ENCODE peak calls at places on chromosomes 4 and X, in nine cellular contexts. L is CD8-positive, alpha-beta T cell; A is astrocyte; W is fibroblast of lung; T is BJ; H is CD8-positive, alpha-beta memory T cell; Z is adipocyte; E is endothelial cell of umbilical vein; N is kidney. S is an unnamed sample.

GRCh38 chrX:13167444-13168207 is 123.2 kb upstream of the FAM9C start:
- DNase-seq in L (no peak), A (peak; percentile 48), W (no peak), T (no peak), H (no peak), Z (peak; percentile 70), E (peak; percentile 79), N (no peak), S (no peak)

GRCh38 chr4:109972786-109973528 is 60.3 kb downstream of the EGF start:
- DNase-seq in L (no peak), A (no peak), W (no peak), T (no peak), H (no peak), Z (no peak), E (no peak), N (no peak), S (no peak)

GRCh38 chrX:55813150-55813549 is 95.6 kb downstream of the RRAGB start:
- DNase-seq in L (no peak), A (no peak), W (no peak), T (no peak), H (no peak), Z (no peak), E (no peak), N (no peak), S (no peak)

GRCh38 chr4:18398661-18399060 is 377.1 kb upstream of the LCORL start:
- DNase-seq in L (no peak), A (no peak), W (no peak), T (no peak), H (no peak), Z (no peak), E (no peak), N (no peak), S (no peak)

GRCh38 chrX:74453178-74453577 is 31.9 kb downstream of the SLC16A2 start:
- DNase-seq in L (no peak), A (no peak), W (no peak), T (no peak), H (no peak), Z (no peak), E (no peak), N (no peak), S (no peak)

GRCh38 chrX:1763294-1763693 is 148.4 kb downstream of the ASMT start:
- DNase-seq in L (no peak), A (no peak), W (no peak), T (no peak), H (no peak), Z (no peak), E (no peak), N (no peak), S (no peak)

GRCh38 chrX:36218801-36219200 is 299.3 kb downstream of the CFAP47 start:
- DNase-seq in L (no peak), A (no peak), W (no peak), T (no peak), H (no peak), Z (no peak), E (no peak), N (no peak), S (no peak)

GRCh38 chrX:143664302-143664701 is 28.4 kb upstream of the SLITRK4 start:
- DNase-seq in L (no peak), A (no peak), W (peak; percentile 4), T (no peak), H (no peak), Z (peak; percentile 54), E (no peak), N (no peak), S (peak; percentile 1)

GRCh38 chr4:108991929-108992328 is 229.1 kb upstream of the ETNPPL start:
- DNase-seq in L (no peak), A (peak; percentile 83), W (peak; percentile 72), T (no peak), H (no peak), Z (peak; percentile 78), E (no peak), N (no peak), S (peak; percentile 43)

GRCh38 chrX:133413218-133413925 is 1.9 kb downstream of the GPC4 start:
- DNase-seq in L (no peak), A (no peak), W (no peak), T (no peak), H (no peak), Z (peak; percentile 18), E (no peak), N (peak; percentile 69), S (no peak)

GRCh38 chr4:169573889-169574288 is 38.5 kb downstream of the NEK1 start:
- DNase-seq in L (no peak), A (no peak), W (no peak), T (no peak), H (no peak), Z (no peak), E (no peak), N (no peak), S (no peak)

GRCh38 chr4:151215295-151215694 is 61.7 kb upstream of the PRSS48 start:
- DNase-seq in L (no peak), A (no peak), W (no peak), T (no peak), H (no peak), Z (peak; percentile 37), E (peak; percentile 97), N (no peak), S (no peak)

GRCh38 chrX:19382500-19383145 is 38.9 kb downstream of the PDHA1 start:
- DNase-seq in L (peak; percentile 47), A (no peak), W (peak; percentile 37), T (no peak), H (peak; percentile 26), Z (peak; percentile 46), E (peak; percentile 30), N (no peak), S (peak; percentile 26)

GRCh38 chr4:186068581-186069402 is at the start of gene TLR3:
- DNase-seq in L (no peak), A (peak; percentile 27), W (peak; percentile 54), T (no peak), H (peak; percentile 4), Z (peak; percentile 79), E (peak; percentile 67), N (no peak), S (peak; percentile 20)

GRCh38 chr4:111945014-111945413 is 200.2 kb upstream of the FAM241A start:
- DNase-seq in L (no peak), A (no peak), W (no peak), T (no peak), H (no peak), Z (peak; percentile 5), E (no peak), N (no peak), S (no peak)

GRCh38 chr4:184664445-184665210 is 15.1 kb downstream of the PRIMPOL start:
- DNase-seq in L (no peak), A (no peak), W (peak; percentile 44), T (no peak), H (no peak), Z (no peak), E (no peak), N (no peak), S (no peak)

GRCh38 chr4:187444061-187444460 is 551.5 kb upstream of the ZFP42 start:
- DNase-seq in L (no peak), A (no peak), W (no peak), T (no peak), H (no peak), Z (peak; percentile 10), E (no peak), N (no peak), S (peak; percentile 58)

GRCh38 chr4:84985952-84986351 is 19.5 kb upstream of the WDFY3 start:
- DNase-seq in L (no peak), A (peak; percentile 68), W (peak; percentile 43), T (no peak), H (no peak), Z (no peak), E (no peak), N (no peak), S (peak; percentile 89)

DNA sequence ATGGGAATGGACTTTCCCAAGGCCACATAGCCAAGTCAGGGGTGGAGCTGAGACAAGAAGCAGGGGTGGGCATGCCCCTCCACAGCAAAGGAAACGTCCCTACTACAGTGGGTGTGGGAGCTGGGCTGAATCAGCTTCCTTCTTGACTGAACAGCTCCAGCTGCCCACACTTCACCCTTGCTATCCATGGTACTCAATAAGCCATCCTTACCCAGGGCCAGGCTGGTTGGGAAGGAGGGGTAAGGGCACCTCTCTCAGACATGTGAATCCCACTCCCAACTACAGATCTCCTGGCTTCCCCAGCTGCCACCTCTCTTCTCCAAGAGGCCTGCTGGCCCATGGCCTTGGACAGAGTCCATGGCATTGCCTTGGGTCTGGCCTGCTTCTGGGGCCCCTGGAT is 21.0 kb downstream of the LAS1L start:
- DNase-seq in L (no peak), A (no peak), W (no peak), T (no peak), H (no peak), Z (no peak), E (no peak), N (no peak), S (no peak)
- H3K36me3 ChIP-seq in L (peaks cover 9% of the 10 kb centered on the region), A (peaks cover 2% of the 10 kb centered on the region), W (no peaks in the 10 kb centered on the region), T (peaks cover 4% of the 10 kb centered on the region), H (no peaks in the 10 kb centered on the region), Z (peaks cover 13% of the 10 kb centered on the region), E (no peaks in the 10 kb centered on the region), N (peaks cover 3% of the 10 kb centered on the region), S (no peaks in the 10 kb centered on the region)

GRCh38 chrX:119234931-119235555 is 1.0 kb upstream of the PGRMC1 start:
- DNase-seq in L (no peak), A (no peak), W (peak; percentile 1), T (no peak), H (no peak), Z (no peak), E (no peak), N (no peak), S (no peak)
- H3K4me3 ChIP-seq in L (no peak overlapping the region), A (no peak overlapping the region), W (peak overlapping the region; percentile 36), T (no peak overlapping the region), H (peak overlapping the region; percentile 36), Z (peak overlapping the region; percentile 74), E (no peak overlapping the region), N (no peak overlapping the region), S (no peak overlapping the region)

GRCh38 chr4:6869944-6870343 is 39.7 kb upstream of the TBC1D14 start:
- DNase-seq in L (no peak), A (no peak), W (no peak), T (no peak), H (no peak), Z (no peak), E (no peak), N (no peak), S (no peak)
- H3K36me3 ChIP-seq in L (peaks cover 15% of the 10 kb centered on the region), A (peaks cover 11% of the 10 kb centered on the region), W (peaks cover 6% of the 10 kb centered on the region), T (peaks cover 18% of the 10 kb centered on the region), H (peaks cover 19% of the 10 kb centered on the region), Z (peaks cover 85% of the 10 kb centered on the region), E (peaks cover 9% of the 10 kb centered on the region), N (peaks cover 40% of the 10 kb centered on the region), S (peaks cover 19% of the 10 kb centered on the region)

GRCh38 chr4:138088449-138089208 is 153.5 kb downstream of the SLC7A11 start:
- DNase-seq in L (no peak), A (no peak), W (no peak), T (no peak), H (no peak), Z (no peak), E (no peak), N (peak; percentile 71), S (no peak)

GRCh38 chr4:138087181-138087714 is 154.9 kb downstream of the SLC7A11 start:
- DNase-seq in L (no peak), A (no peak), W (no peak), T (no peak), H (no peak), Z (no peak), E (no peak), N (no peak), S (no peak)

GRCh38 chr4:138090918-138091659 is 151.1 kb downstream of the SLC7A11 start:
- DNase-seq in L (no peak), A (no peak), W (no peak), T (no peak), H (no peak), Z (peak; percentile 19), E (no peak), N (no peak), S (no peak)

GRCh38 chr4:138092060-138092459 is 150.1 kb downstream of the SLC7A11 start:
- DNase-seq in L (no peak), A (no peak), W (no peak), T (no peak), H (no peak), Z (no peak), E (no peak), N (no peak), S (no peak)

GRCh38 chr4:138090145-138090917 is 151.8 kb downstream of the SLC7A11 start:
- DNase-seq in L (no peak), A (peak; percentile 54), W (peak; percentile 88), T (peak; percentile 41), H (peak; percentile 8), Z (peak; percentile 87), E (peak; percentile 90), N (no peak), S (peak; percentile 87)
- H3K4me3 ChIP-seq in L (no peak overlapping the region), A (peak overlapping the region; percentile 57), W (peak overlapping the region; percentile 45), T (peak overlapping the region; percentile 26), H (no peak overlapping the region), Z (peak overlapping the region; percentile 80), E (no peak overlapping the region), N (peak overlapping the region; percentile 54), S (peak overlapping the region; percentile 42)

S was measured in brain microvascular endothelial cell.